ENCODE peak calls at places on chromosome X, in eight cellular contexts. C is ascending aorta, Q is NCI-H187, K is ureter, G is uterus, B is iris pigment epithelial cell, D is NCI-H1105 treated with DMSO at 0.1 percent for 48 hours, Z is psoas muscle. T is an unnamed sample.

GRCh38 chrX:71671938-71672337 is 4.6 kb downstream of the LOC101059915 start:
- DNase-seq in Z (no peak), C (no peak), K (no peak), B (no peak), D (no peak), Q (no peak), G (no peak), T (no peak)

GRCh38 chrX:154036513-154036912 is 16.8 kb upstream of the IRAK1 start:
- DNase-seq in D (no peak), K (no peak), Q (no peak), C (no peak), Z (no peak), G (no peak), B (no peak), T (no peak)

GRCh38 chrX:50567636-50568035 is 97.0 kb upstream of the DGKK start:
- DNase-seq in C (no peak), Q (no peak), B (no peak), D (no peak), G (no peak), Z (no peak), K (no peak), T (no peak)

GRCh38 chrX:39480966-39481365 is 616.8 kb downstream of the BCOR start:
- DNase-seq in K (no peak), D (no peak), Q (no peak), G (no peak), B (no peak), C (no peak), Z (no peak), T (no peak)

GRCh38 chrX:15985937-15986336 is 131.3 kb upstream of the AP1S2 start:
- DNase-seq in C (no peak), B (peak), K (no peak), D (no peak), G (no peak), Q (no peak), Z (no peak), T (no peak)

GRCh38 chrX:15781964-15782711 is 8.1 kb upstream of the ZRSR2 start:
- DNase-seq in D (no peak), Q (no peak), G (no peak), C (no peak), Z (no peak), B (no peak), K (no peak), T (no peak)

GRCh38 chrX:39337461-39337860 is 536.2 kb downstream of the MID1IP1 start:
- DNase-seq in Z (no peak), D (peak), K (no peak), G (no peak), B (no peak), Q (no peak), C (no peak), T (no peak)

GRCh38 chrX:20015422-20015821 is 24.6 kb upstream of the BCLAF3 start:
- DNase-seq in K (no peak), D (no peak), C (no peak), G (no peak), Z (no peak), B (no peak), Q (no peak), T (no peak)

T was measured in GOT3.